ENCODE peak calls at places on chromosome 12, in eight cellular contexts. I is cerebellum; V is stimulated activated CD8-positive, alpha-beta memory T cell treated with anti-CD3 and anti-CD28 coated beads, Interleukin-12 subunit alpha, Interleukin-12 subunit beta, amount 100 ng/mL, for 1 hour; H is NCI-H1092 treated with DMSO at 0.1 percent for 48 hours; R is GM12891; K is NCI-H510A treated with DMSO at 0.1 percent for 48 hours; Q is NCI-H1436; G is cardiac fibroblast. N is an unnamed sample.

GRCh38 chr12:92739099-92739498 is 36.3 kb downstream of the PLEKHG7 start:
- DNase-seq in I (no peak), V (no peak), H (no peak), R (no peak), K (no peak), Q (no peak), G (peak; percentile 27), N (no peak)

GRCh38 chr12:131923260-131923659 is 5.8 kb upstream of the PUS1 start:
- DNase-seq in I (no peak), V (no peak), H (no peak), R (peak; percentile 77), K (no peak), Q (no peak), G (no peak), N (no peak)

GRCh38 chr12:88472248-88472647 is 108.0 kb downstream of the KITLG start:
- DNase-seq in I (no peak), V (no peak), H (no peak), R (no peak), K (no peak), Q (peak; percentile 8), G (peak; percentile 30), N (no peak)

GRCh38 chr12:124432376-124432775 is 135.0 kb downstream of the NCOR2 start:
- DNase-seq in I (no peak), V (no peak), H (no peak), R (no peak), K (no peak), Q (no peak), G (no peak), N (no peak)

GRCh38 chr12:120352117-120352516 is 16.8 kb downstream of the MSI1 start:
- DNase-seq in I (no peak), V (no peak), H (no peak), R (no peak), K (no peak), Q (no peak), G (no peak), N (no peak)

GRCh38 chr12:57813111-57813970 is 5.2 kb downstream of the AVIL start:
- DNase-seq in I (no peak), V (no peak), H (no peak), R (no peak), K (no peak), Q (no peak), G (no peak), N (no peak)

GRCh38 chr12:20212658-20213387 is 155.5 kb upstream of the PDE3A start:
- DNase-seq in I (peak; percentile 70), V (no peak), H (peak; percentile 42), R (no peak), K (no peak), Q (peak; percentile 56), G (peak; percentile 99), N (peak; percentile 31)

GRCh38 chr12:3315201-3315661 is 175.8 kb upstream of the PRMT8 start:
- DNase-seq in I (no peak), V (no peak), H (peak; percentile 90), R (no peak), K (peak; percentile 94), Q (no peak), G (peak; percentile 67), N (peak; percentile 83)

GRCh38 chr12:31962076-31962475 is 2.9 kb downstream of the RESF1 start:
- DNase-seq in I (no peak), V (no peak), H (no peak), R (no peak), K (no peak), Q (no peak), G (no peak), N (no peak)

GRCh38 chr12:82314406-82314892 is 43.7 kb downstream of the CCDC59 start:
- DNase-seq in I (no peak), V (no peak), H (no peak), R (no peak), K (no peak), Q (no peak), G (no peak), N (peak; percentile 68)

GRCh38 chr12:57515934-57516541 is 4.3 kb downstream of the DDIT3 start:
- DNase-seq in I (no peak), V (no peak), H (no peak), R (no peak), K (no peak), Q (no peak), G (peak; percentile 23), N (no peak)

GRCh38 chr12:71392521-71393145 is 47.0 kb upstream of the LGR5 start:
- DNase-seq in I (peak; percentile 18), V (no peak), H (peak; percentile 76), R (peak; percentile 41), K (peak; percentile 93), Q (peak; percentile 43), G (peak; percentile 88), N (no peak)

GRCh38 chr12:130987151-130987931 is 33.6 kb downstream of the ADGRD1 start:
- DNase-seq in I (no peak), V (no peak), H (no peak), R (no peak), K (no peak), Q (no peak), G (no peak), N (no peak)

GRCh38 chr12:20653871-20654270 is 41.3 kb upstream of the SLCO1C1 start:
- DNase-seq in I (no peak), V (no peak), H (no peak), R (no peak), K (no peak), Q (no peak), G (no peak), N (no peak)

GRCh38 chr12:122836027-122836921 is 1.0 kb downstream of the HIP1R start:
- DNase-seq in I (no peak), V (no peak), H (peak; percentile 11), R (peak; percentile 70), K (peak; percentile 79), Q (no peak), G (peak; percentile 46), N (peak; percentile 78)

GRCh38 chr12:126198966-126199692 is 1133.9 kb downstream of the AACS start:
- DNase-seq in I (no peak), V (no peak), H (no peak), R (no peak), K (no peak), Q (no peak), G (no peak), N (peak; percentile 43)

GRCh38 chr12:1908758-1909157 is 9.7 kb downstream of the CACNA2D4 start:
- DNase-seq in I (no peak), V (no peak), H (no peak), R (no peak), K (no peak), Q (no peak), G (no peak), N (peak; percentile 20)

GRCh38 chr12:1934068-1934467 is 15.6 kb upstream of the CACNA2D4 start:
- DNase-seq in I (no peak), V (no peak), H (no peak), R (no peak), K (no peak), Q (no peak), G (no peak), N (no peak)

GRCh38 chr12:6827437-6827894 is 741 bp upstream of the P3H3 start:
- DNase-seq in I (peak; percentile 95), V (no peak), H (peak; percentile 73), R (no peak), K (peak; percentile 38), Q (peak; percentile 81), G (peak; percentile 84), N (peak; percentile 79)